ENCODE peak calls at places on chromosomes 13 and 19, in five cellular contexts. One of them, this sample, is unnamed.

GRCh38 chr19:54364775-54365257 is at the start of gene LAIR1:
- DNase-seq in NCI-H510A: no peak
- DNase-seq in stimulated activated CD8-positive, alpha-beta memory T cell treated with anti-CD3 and anti-CD28 coated beads, Interleukin-4, amount 100 ng/mL, for 24 hours: peak; percentile 29
- DNase-seq in upper lobe of right lung: peak; percentile 76
- DNase-seq in dermis blood vessel endothelial cell: no peak
- DNase-seq in this sample: no peak

GRCh38 chr19:21698215-21698614 is 69.2 kb downstream of the ZNF100 start:
- DNase-seq in NCI-H510A: no peak
- DNase-seq in stimulated activated CD8-positive, alpha-beta memory T cell treated with anti-CD3 and anti-CD28 coated beads, Interleukin-4, amount 100 ng/mL, for 24 hours: no peak
- DNase-seq in upper lobe of right lung: no peak
- DNase-seq in dermis blood vessel endothelial cell: peak; percentile 37
- DNase-seq in this sample: no peak

GRCh38 chr13:37835392-37835791 is 34.2 kb downstream of the TRPC4 start:
- DNase-seq in NCI-H510A: no peak
- DNase-seq in stimulated activated CD8-positive, alpha-beta memory T cell treated with anti-CD3 and anti-CD28 coated beads, Interleukin-4, amount 100 ng/mL, for 24 hours: no peak
- DNase-seq in upper lobe of right lung: no peak
- DNase-seq in dermis blood vessel endothelial cell: no peak
- DNase-seq in this sample: no peak

GRCh38 chr13:41017153-41017552 is 2.0 kb downstream of the ELF1 start:
- DNase-seq in NCI-H510A: no peak
- DNase-seq in stimulated activated CD8-positive, alpha-beta memory T cell treated with anti-CD3 and anti-CD28 coated beads, Interleukin-4, amount 100 ng/mL, for 24 hours: no peak
- DNase-seq in upper lobe of right lung: no peak
- DNase-seq in dermis blood vessel endothelial cell: no peak
- DNase-seq in this sample: peak; percentile 35

GRCh38 chr19:42394751-42395150 is 4.7 kb upstream of the CNFN start:
- DNase-seq in NCI-H510A: no peak
- DNase-seq in stimulated activated CD8-positive, alpha-beta memory T cell treated with anti-CD3 and anti-CD28 coated beads, Interleukin-4, amount 100 ng/mL, for 24 hours: no peak
- DNase-seq in upper lobe of right lung: no peak
- DNase-seq in dermis blood vessel endothelial cell: no peak
- DNase-seq in this sample: peak; percentile 51

GRCh38 chr13:73970413-73971055 is 163.7 kb downstream of the KLF12 start:
- DNase-seq in NCI-H510A: no peak
- DNase-seq in stimulated activated CD8-positive, alpha-beta memory T cell treated with anti-CD3 and anti-CD28 coated beads, Interleukin-4, amount 100 ng/mL, for 24 hours: no peak
- DNase-seq in upper lobe of right lung: no peak
- DNase-seq in dermis blood vessel endothelial cell: no peak
- DNase-seq in this sample: no peak

GRCh38 chr13:92842145-92842544 is 384.5 kb upstream of the GPC6 start:
- DNase-seq in NCI-H510A: no peak
- DNase-seq in stimulated activated CD8-positive, alpha-beta memory T cell treated with anti-CD3 and anti-CD28 coated beads, Interleukin-4, amount 100 ng/mL, for 24 hours: no peak
- DNase-seq in upper lobe of right lung: no peak
- DNase-seq in dermis blood vessel endothelial cell: no peak
- DNase-seq in this sample: peak; percentile 18

GRCh38 chr13:111846396-111847174 is 220.4 kb upstream of the SOX1 start:
- DNase-seq in NCI-H510A: peak; percentile 83
- DNase-seq in stimulated activated CD8-positive, alpha-beta memory T cell treated with anti-CD3 and anti-CD28 coated beads, Interleukin-4, amount 100 ng/mL, for 24 hours: no peak
- DNase-seq in upper lobe of right lung: no peak
- DNase-seq in dermis blood vessel endothelial cell: no peak
- DNase-seq in this sample: no peak

GRCh38 chr19:54162241-54162805 is 2.8 kb upstream of the LENG1 start:
- DNase-seq in NCI-H510A: no peak
- DNase-seq in stimulated activated CD8-positive, alpha-beta memory T cell treated with anti-CD3 and anti-CD28 coated beads, Interleukin-4, amount 100 ng/mL, for 24 hours: peak; percentile 70
- DNase-seq in upper lobe of right lung: peak; percentile 93
- DNase-seq in dermis blood vessel endothelial cell: peak; percentile 81
- DNase-seq in this sample: peak; percentile 89

GRCh38 chr19:51427220-51427619 is 9.8 kb upstream of the SIGLEC10 start:
- DNase-seq in NCI-H510A: no peak
- DNase-seq in stimulated activated CD8-positive, alpha-beta memory T cell treated with anti-CD3 and anti-CD28 coated beads, Interleukin-4, amount 100 ng/mL, for 24 hours: no peak
- DNase-seq in upper lobe of right lung: no peak
- DNase-seq in dermis blood vessel endothelial cell: no peak
- DNase-seq in this sample: no peak

GRCh38 chr19:45153339-45154063 is 7.3 kb downstream of the NKPD1 start:
- DNase-seq in NCI-H510A: no peak
- DNase-seq in stimulated activated CD8-positive, alpha-beta memory T cell treated with anti-CD3 and anti-CD28 coated beads, Interleukin-4, amount 100 ng/mL, for 24 hours: no peak
- DNase-seq in upper lobe of right lung: no peak
- DNase-seq in dermis blood vessel endothelial cell: peak; percentile 43
- DNase-seq in this sample: no peak

GRCh38 chr19:44303976-44304568 is 753 bp downstream of the ZNF235 start:
- DNase-seq in NCI-H510A: no peak
- DNase-seq in stimulated activated CD8-positive, alpha-beta memory T cell treated with anti-CD3 and anti-CD28 coated beads, Interleukin-4, amount 100 ng/mL, for 24 hours: no peak
- DNase-seq in upper lobe of right lung: no peak
- DNase-seq in dermis blood vessel endothelial cell: peak; percentile 40
- DNase-seq in this sample: no peak

GRCh38 chr19:46404884-46405658 is 8.3 kb downstream of the CCDC8 start:
- DNase-seq in NCI-H510A: no peak
- DNase-seq in stimulated activated CD8-positive, alpha-beta memory T cell treated with anti-CD3 and anti-CD28 coated beads, Interleukin-4, amount 100 ng/mL, for 24 hours: no peak
- DNase-seq in upper lobe of right lung: no peak
- DNase-seq in dermis blood vessel endothelial cell: peak; percentile 41
- DNase-seq in this sample: peak; percentile 73

GRCh38 chr13:20391597-20392452 is 133.8 kb downstream of the CRYL1 start:
- DNase-seq in NCI-H510A: no peak
- DNase-seq in stimulated activated CD8-positive, alpha-beta memory T cell treated with anti-CD3 and anti-CD28 coated beads, Interleukin-4, amount 100 ng/mL, for 24 hours: no peak
- DNase-seq in upper lobe of right lung: no peak
- DNase-seq in dermis blood vessel endothelial cell: no peak
- DNase-seq in this sample: no peak

GRCh38 chr13:105961438-105961837 is 574.0 kb downstream of the EFNB2 start:
- DNase-seq in NCI-H510A: no peak
- DNase-seq in stimulated activated CD8-positive, alpha-beta memory T cell treated with anti-CD3 and anti-CD28 coated beads, Interleukin-4, amount 100 ng/mL, for 24 hours: no peak
- DNase-seq in upper lobe of right lung: no peak
- DNase-seq in dermis blood vessel endothelial cell: peak; percentile 3
- DNase-seq in this sample: no peak

GRCh38 chr13:28313579-28313978 is 175.2 kb downstream of the PAN3 start:
- DNase-seq in NCI-H510A: no peak
- DNase-seq in stimulated activated CD8-positive, alpha-beta memory T cell treated with anti-CD3 and anti-CD28 coated beads, Interleukin-4, amount 100 ng/mL, for 24 hours: no peak
- DNase-seq in upper lobe of right lung: no peak
- DNase-seq in dermis blood vessel endothelial cell: peak; percentile 83
- DNase-seq in this sample: no peak

GRCh38 chr13:40401911-40402776 is 264.3 kb downstream of the FOXO1 start:
- DNase-seq in NCI-H510A: no peak
- DNase-seq in stimulated activated CD8-positive, alpha-beta memory T cell treated with anti-CD3 and anti-CD28 coated beads, Interleukin-4, amount 100 ng/mL, for 24 hours: peak; percentile 44
- DNase-seq in upper lobe of right lung: peak; percentile 95
- DNase-seq in dermis blood vessel endothelial cell: peak; percentile 97
- DNase-seq in this sample: peak; percentile 89

GRCh38 chr13:41458939-41459753 is 1.8 kb downstream of the RGCC start:
- DNase-seq in NCI-H510A: no peak
- DNase-seq in stimulated activated CD8-positive, alpha-beta memory T cell treated with anti-CD3 and anti-CD28 coated beads, Interleukin-4, amount 100 ng/mL, for 24 hours: peak; percentile 32
- DNase-seq in upper lobe of right lung: peak; percentile 70
- DNase-seq in dermis blood vessel endothelial cell: peak; percentile 81
- DNase-seq in this sample: no peak

GRCh38 chr19:10818306-10819123 is 17.5 kb downstream of the TMED1 start:
- DNase-seq in NCI-H510A: no peak
- DNase-seq in stimulated activated CD8-positive, alpha-beta memory T cell treated with anti-CD3 and anti-CD28 coated beads, Interleukin-4, amount 100 ng/mL, for 24 hours: no peak
- DNase-seq in upper lobe of right lung: no peak
- DNase-seq in dermis blood vessel endothelial cell: no peak
- DNase-seq in this sample: no peak

GRCh38 chr13:97653741-97654140 is 219.8 kb downstream of the RAP2A start:
- DNase-seq in NCI-H510A: no peak
- DNase-seq in stimulated activated CD8-positive, alpha-beta memory T cell treated with anti-CD3 and anti-CD28 coated beads, Interleukin-4, amount 100 ng/mL, for 24 hours: no peak
- DNase-seq in upper lobe of right lung: no peak
- DNase-seq in dermis blood vessel endothelial cell: no peak
- DNase-seq in this sample: no peak

GRCh38 chr13:99419591-99420243 is 81.6 kb upstream of the TM9SF2 start:
- DNase-seq in NCI-H510A: no peak
- DNase-seq in stimulated activated CD8-positive, alpha-beta memory T cell treated with anti-CD3 and anti-CD28 coated beads, Interleukin-4, amount 100 ng/mL, for 24 hours: no peak
- DNase-seq in upper lobe of right lung: peak; percentile 16
- DNase-seq in dermis blood vessel endothelial cell: no peak
- DNase-seq in this sample: no peak

GRCh38 chr19:35828694-35829301 is 16.2 kb upstream of the PRODH2 start:
- DNase-seq in NCI-H510A: no peak
- DNase-seq in stimulated activated CD8-positive, alpha-beta memory T cell treated with anti-CD3 and anti-CD28 coated beads, Interleukin-4, amount 100 ng/mL, for 24 hours: peak; percentile 12
- DNase-seq in upper lobe of right lung: no peak
- DNase-seq in dermis blood vessel endothelial cell: peak; percentile 81
- DNase-seq in this sample: peak; percentile 50

GRCh38 chr13:34416833-34417425 is 525.1 kb upstream of the NBEA start:
- DNase-seq in NCI-H510A: no peak
- DNase-seq in stimulated activated CD8-positive, alpha-beta memory T cell treated with anti-CD3 and anti-CD28 coated beads, Interleukin-4, amount 100 ng/mL, for 24 hours: no peak
- DNase-seq in upper lobe of right lung: no peak
- DNase-seq in dermis blood vessel endothelial cell: no peak
- DNase-seq in this sample: no peak

GRCh38 chr19:16627194-16627927 is 643 bp downstream of the MED26 start:
- DNase-seq in NCI-H510A: no peak
- DNase-seq in stimulated activated CD8-positive, alpha-beta memory T cell treated with anti-CD3 and anti-CD28 coated beads, Interleukin-4, amount 100 ng/mL, for 24 hours: no peak
- DNase-seq in upper lobe of right lung: peak; percentile 71
- DNase-seq in dermis blood vessel endothelial cell: peak; percentile 24
- DNase-seq in this sample: peak; percentile 8

GRCh38 chr13:53189162-53189561 is 160.5 kb downstream of the OLFM4 start:
- DNase-seq in NCI-H510A: no peak
- DNase-seq in stimulated activated CD8-positive, alpha-beta memory T cell treated with anti-CD3 and anti-CD28 coated beads, Interleukin-4, amount 100 ng/mL, for 24 hours: no peak
- DNase-seq in upper lobe of right lung: no peak
- DNase-seq in dermis blood vessel endothelial cell: no peak
- DNase-seq in this sample: no peak

GRCh38 chr13:44397766-44398223 is 24.2 kb downstream of the SERP2 start:
- DNase-seq in NCI-H510A: no peak
- DNase-seq in stimulated activated CD8-positive, alpha-beta memory T cell treated with anti-CD3 and anti-CD28 coated beads, Interleukin-4, amount 100 ng/mL, for 24 hours: no peak
- DNase-seq in upper lobe of right lung: no peak
- DNase-seq in dermis blood vessel endothelial cell: no peak
- DNase-seq in this sample: no peak

GRCh38 chr19:751501-752341 is 809 bp downstream of the MISP start:
- DNase-seq in NCI-H510A: no peak
- DNase-seq in stimulated activated CD8-positive, alpha-beta memory T cell treated with anti-CD3 and anti-CD28 coated beads, Interleukin-4, amount 100 ng/mL, for 24 hours: no peak
- DNase-seq in upper lobe of right lung: no peak
- DNase-seq in dermis blood vessel endothelial cell: peak; percentile 26
- DNase-seq in this sample: peak; percentile 69

GRCh38 chr13:25771641-25772478 is 280.0 kb downstream of the SHISA2 start:
- DNase-seq in NCI-H510A: no peak
- DNase-seq in stimulated activated CD8-positive, alpha-beta memory T cell treated with anti-CD3 and anti-CD28 coated beads, Interleukin-4, amount 100 ng/mL, for 24 hours: no peak
- DNase-seq in upper lobe of right lung: no peak
- DNase-seq in dermis blood vessel endothelial cell: no peak
- DNase-seq in this sample: peak; percentile 20

GRCh38 chr19:49216076-49216475 is 58.5 kb downstream of the TRPM4 start:
- DNase-seq in NCI-H510A: no peak
- DNase-seq in stimulated activated CD8-positive, alpha-beta memory T cell treated with anti-CD3 and anti-CD28 coated beads, Interleukin-4, amount 100 ng/mL, for 24 hours: no peak
- DNase-seq in upper lobe of right lung: no peak
- DNase-seq in dermis blood vessel endothelial cell: peak; percentile 15
- DNase-seq in this sample: no peak

This sample was measured in Caki2.